ENCODE peak calls at places on chromosome 11, in six cellular contexts. V is neural progenitor cell, N is GM23248, R is IMR-90, E is fibroblast of lung, Q is GM23338. A is an unnamed sample.

GRCh38 chr11:69234740-69235710 is 58.9 kb upstream of the MYEOV start:
- DNase-seq in R (no peak), E (no peak), Q (no peak), V (no peak), N (no peak), A (no peak)

GRCh38 chr11:57015679-57016078 is 27.0 kb downstream of the OR5AK2 start:
- DNase-seq in Q (no peak), R (no peak), V (no peak), E (no peak), N (no peak), A (no peak)

GRCh38 chr11:8242480-8243280 is 21.0 kb downstream of the LMO1 start:
- DNase-seq in E (no peak), Q (peak; percentile 62), R (no peak), V (peak; percentile 51), N (no peak), A (peak; percentile 38)

GRCh38 chr11:44899959-44900358 is 50.7 kb downstream of the TP53I11 start:
- DNase-seq in R (peak; percentile 71), N (peak; percentile 57), Q (peak; percentile 83), E (peak; percentile 75), V (peak; percentile 34), A (peak; percentile 93)

GRCh38 chr11:114166897-114167323 is 107.4 kb downstream of the ZBTB16 start:
- DNase-seq in E (peak; percentile 84), N (peak; percentile 88), Q (no peak), R (peak; percentile 63), V (no peak), A (peak; percentile 89)

GRCh38 chr11:46381046-46381835 is at the start of gene MDK:
- DNase-seq in Q (peak; percentile 85), E (no peak), V (peak; percentile 91), N (peak; percentile 61), R (no peak), A (peak; percentile 96)

GRCh38 chr11:103867481-103867880 is 169.0 kb upstream of the DDI1 start:
- DNase-seq in N (no peak), Q (no peak), E (no peak), R (no peak), V (no peak), A (no peak)

GRCh38 chr11:129373489-129373953 is 2.1 kb upstream of the BARX2 start:
- DNase-seq in R (no peak), E (peak; percentile 12), N (peak; percentile 59), Q (peak; percentile 49), V (peak; percentile 48), A (peak; percentile 81)

GRCh38 chr11:65132238-65132987 is 1.9 kb downstream of the SYVN1 start:
- DNase-seq in E (no peak), Q (no peak), N (no peak), V (no peak), R (no peak), A (peak; percentile 47)

GRCh38 chr11:114928260-114928870 is 250.0 kb downstream of the NXPE2 start:
- DNase-seq in N (no peak), E (no peak), V (no peak), Q (no peak), R (no peak), A (no peak)

GRCh38 chr11:35235944-35236666 is 97.1 kb downstream of the CD44 start:
- DNase-seq in V (no peak), N (peak; percentile 49), E (peak; percentile 90), Q (no peak), R (no peak), A (no peak)

GRCh38 chr11:11454671-11455223 is 101.7 kb upstream of the CSNK2A3 start:
- DNase-seq in E (no peak), R (no peak), V (no peak), Q (no peak), N (no peak), A (no peak)

GRCh38 chr11:94400839-94401772 is at the start of gene GPR83:
- DNase-seq in V (peak; percentile 75), Q (peak; percentile 75), E (peak; percentile 43), R (peak; percentile 12), N (peak; percentile 49), A (peak; percentile 83)
- H2AFZ ChIP-seq in V (peak within 1 kb of the TSS; percentile 80), Q (peak within 1 kb of the TSS; percentile 99), E (peak within 1 kb of the TSS; percentile 33), R (peak within 1 kb of the TSS; percentile 90), N (peak within 1 kb of the TSS; percentile 69), A (peak within 1 kb of the TSS; percentile 29)

GRCh38 chr11:73469401-73469800 is 93.2 kb downstream of the RELT start:
- DNase-seq in R (no peak), N (no peak), V (no peak), Q (no peak), E (no peak), A (no peak)

GRCh38 chr11:73475549-73475948 is 99.3 kb downstream of the RELT start:
- DNase-seq in E (no peak), Q (peak; percentile 27), V (no peak), R (no peak), N (no peak), A (no peak)

GRCh38 chr11:73477518-73477917 is 101.3 kb downstream of the RELT start:
- DNase-seq in R (no peak), N (no peak), V (no peak), Q (no peak), E (no peak), A (no peak)

GRCh38 chr11:73470036-73470624 is 93.9 kb downstream of the RELT start:
- DNase-seq in E (no peak), R (no peak), N (no peak), V (no peak), Q (no peak), A (no peak)

DNA sequence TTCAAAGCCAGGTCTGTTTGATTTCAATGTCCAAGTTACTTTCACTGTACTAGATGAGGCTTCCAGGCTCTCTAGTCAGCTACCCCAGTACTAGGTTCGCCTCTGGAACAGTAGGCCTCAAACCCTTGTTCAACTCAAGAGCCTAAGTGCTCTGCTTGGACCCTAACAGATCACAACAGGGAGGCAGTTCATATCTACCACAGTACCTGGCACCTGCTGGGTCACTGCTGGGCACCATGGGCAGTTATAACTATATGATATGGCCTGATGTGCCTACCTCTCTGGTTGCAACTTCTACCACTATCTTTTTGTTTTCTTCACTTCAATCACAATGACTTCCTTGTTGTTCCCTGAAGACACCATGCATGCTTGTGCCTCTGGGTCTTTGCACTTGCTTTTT is 97.1 kb downstream of the RELT start:
- DNase-seq in R (no peak), N (no peak), Q (no peak), E (no peak), V (no peak), A (no peak)
- H2AFZ ChIP-seq in R (no peak overlapping the region), N (no peak overlapping the region), Q (no peak overlapping the region), E (no peak overlapping the region), V (no peak overlapping the region), A (no peak overlapping the region)

GRCh38 chr11:121479839-121480238 is 27.1 kb upstream of the SORL1-AS1 start:
- DNase-seq in R (no peak), V (no peak), Q (no peak), N (no peak), E (no peak), A (no peak)

GRCh38 chr11:121485221-121485620 is 32.5 kb upstream of the SORL1-AS1 start:
- DNase-seq in N (no peak), V (no peak), R (no peak), Q (no peak), E (no peak), A (no peak)

GRCh38 chr11:121483805-121484478 is 31.2 kb upstream of the SORL1-AS1 start:
- DNase-seq in V (no peak), N (no peak), R (no peak), E (no peak), Q (no peak), A (no peak)

GRCh38 chr11:121479355-121479754 is 26.6 kb upstream of the SORL1-AS1 start:
- DNase-seq in Q (peak; percentile 81), N (no peak), R (no peak), V (peak; percentile 69), E (no peak), A (no peak)

GRCh38 chr11:121482231-121483129 is 29.7 kb upstream of the SORL1-AS1 start:
- DNase-seq in E (no peak), V (no peak), N (peak; percentile 5), R (no peak), Q (no peak), A (no peak)
- H2AFZ ChIP-seq in E (no peak overlapping the region), V (no peak overlapping the region), N (no peak overlapping the region), R (no peak overlapping the region), Q (no peak overlapping the region), A (no peak overlapping the region)

GRCh38 chr11:2180347-2180746 is 8.7 kb upstream of the TH start:
- DNase-seq in N (no peak), R (no peak), E (no peak), Q (no peak), V (no peak), A (no peak)
- H2AFZ ChIP-seq in N (no peak overlapping the region), R (no peak overlapping the region), E (no peak overlapping the region), Q (no peak overlapping the region), V (no peak overlapping the region), A (no peak overlapping the region)

DNA sequence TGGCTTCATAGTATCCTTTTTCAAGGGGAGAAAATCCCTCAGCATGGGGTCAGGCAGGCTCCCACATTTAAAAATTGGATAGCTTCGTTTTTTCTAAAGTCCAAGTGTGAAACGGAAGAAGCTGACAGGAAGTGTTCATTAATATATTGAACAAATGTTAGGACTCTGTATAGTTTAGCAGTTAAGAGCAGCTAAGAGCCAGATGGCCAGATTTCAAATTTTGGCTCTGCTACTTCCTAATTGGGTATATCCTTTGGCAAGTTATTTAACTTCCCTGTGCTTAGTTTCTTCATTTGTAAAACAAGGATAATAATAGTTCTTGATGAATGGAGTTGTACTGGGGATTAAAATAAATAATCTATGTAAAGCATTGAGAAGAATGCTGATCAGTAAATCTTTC is 354.9 kb upstream of the FAT3 start:
- DNase-seq in V (no peak), N (no peak), R (no peak), E (no peak), Q (no peak), A (no peak)
- H2AFZ ChIP-seq in V (no peak overlapping the region), N (no peak overlapping the region), R (no peak overlapping the region), E (no peak overlapping the region), Q (peak overlapping the region; percentile 28), A (no peak overlapping the region)